ENCODE peak calls at places on chromosomes 11 and 22, in four cellular contexts. One of them, this sample, is unnamed.

GRCh38 chr11:74019104-74019738 is 10.3 kb upstream of the UCP3 start:
- DNase-seq in mammary epithelial cell: no peak
- DNase-seq in ovary: no peak
- DNase-seq in A549: no peak
- DNase-seq in this sample: no peak

GRCh38 chr11:34756591-34756990 is 135.7 kb downstream of the EHF start:
- DNase-seq in mammary epithelial cell: no peak
- DNase-seq in ovary: no peak
- DNase-seq in A549: no peak
- DNase-seq in this sample: no peak

GRCh38 chr11:2578006-2578933 is 121.5 kb downstream of the KCNQ1OT1 start:
- DNase-seq in mammary epithelial cell: no peak
- DNase-seq in A549: no peak
- DNase-seq in ovary: peak; percentile 15
- DNase-seq in this sample: no peak

GRCh38 chr11:614583-615452 is 932 bp downstream of the IRF7 start:
- DNase-seq in mammary epithelial cell: peak; percentile 24
- DNase-seq in ovary: peak; percentile 35
- DNase-seq in A549: no peak
- DNase-seq in this sample: no peak

GRCh38 chr11:102955624-102956023 is at the start of gene MMP13:
- DNase-seq in ovary: no peak
- DNase-seq in A549: no peak
- DNase-seq in mammary epithelial cell: peak; percentile 69
- DNase-seq in this sample: peak; percentile 31

GRCh38 chr22:29580200-29580810 is 608 bp downstream of the NIPSNAP1 start:
- DNase-seq in A549: no peak
- DNase-seq in ovary: no peak
- DNase-seq in mammary epithelial cell: no peak
- DNase-seq in this sample: no peak

GRCh38 chr11:114618139-114618538 is 22.6 kb upstream of the NXPE4 start:
- DNase-seq in A549: no peak
- DNase-seq in mammary epithelial cell: no peak
- DNase-seq in ovary: no peak
- DNase-seq in this sample: no peak

GRCh38 chr22:38243007-38243775 is 29.6 kb downstream of the TMEM184B start:
- DNase-seq in ovary: peak; percentile 70
- DNase-seq in A549: peak; percentile 57
- DNase-seq in mammary epithelial cell: peak; percentile 22
- DNase-seq in this sample: peak; percentile 48

GRCh38 chr22:25064894-25065560 is 112.5 kb downstream of the KIAA1671 start:
- DNase-seq in ovary: no peak
- DNase-seq in A549: no peak
- DNase-seq in mammary epithelial cell: peak; percentile 32
- DNase-seq in this sample: no peak
- H3K27ac ChIP-seq in ovary: no peak overlapping the region
- H3K27ac ChIP-seq in A549: no peak overlapping the region
- H3K27ac ChIP-seq in mammary epithelial cell: no peak overlapping the region
- H3K27ac ChIP-seq in this sample: no peak overlapping the region

DNA sequence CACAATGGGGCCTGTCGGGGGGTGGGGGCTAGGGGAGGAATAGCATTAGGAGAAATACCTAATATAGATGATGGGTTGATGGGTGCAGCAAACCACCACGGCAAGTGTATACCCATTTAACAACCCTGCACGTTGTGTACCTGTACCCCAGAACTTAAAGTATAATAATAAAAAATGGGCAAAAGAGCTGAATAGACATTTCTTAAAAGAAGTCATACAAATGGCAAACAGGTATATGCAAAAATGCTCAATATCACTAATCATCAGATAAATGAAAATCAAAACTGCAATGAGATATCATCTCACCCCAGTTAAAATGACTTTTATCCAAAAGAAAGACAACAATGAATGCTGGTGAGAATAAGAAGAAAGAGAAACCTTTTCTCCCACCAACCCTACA is 363.7 kb upstream of the MPPED2 start:
- DNase-seq in A549: no peak
- DNase-seq in mammary epithelial cell: no peak
- DNase-seq in ovary: no peak
- DNase-seq in this sample: no peak
- TF ChIP-seq CTCF in A549: no peak
- TF ChIP-seq CTCF in mammary epithelial cell: no peak
- TF ChIP-seq CTCF in ovary: no peak
- TF ChIP-seq CTCF in this sample: no peak

GRCh38 chr11:12756867-12757266 is 82.6 kb downstream of the TEAD1 start:
- DNase-seq in mammary epithelial cell: no peak
- DNase-seq in A549: no peak
- DNase-seq in ovary: no peak
- DNase-seq in this sample: no peak
- H3K4me1 ChIP-seq in mammary epithelial cell: peaks cover 43% of the 10 kb centered on the region
- H3K4me1 ChIP-seq in A549: peaks cover 66% of the 10 kb centered on the region
- H3K4me1 ChIP-seq in ovary: peaks cover 10% of the 10 kb centered on the region
- H3K4me1 ChIP-seq in this sample: peaks cover 39% of the 10 kb centered on the region

GRCh38 chr11:101444164-101444563 is 139.6 kb downstream of the TRPC6 start:
- DNase-seq in mammary epithelial cell: no peak
- DNase-seq in A549: no peak
- DNase-seq in ovary: no peak
- DNase-seq in this sample: no peak
- H3K27ac ChIP-seq in mammary epithelial cell: no peak overlapping the region
- H3K27ac ChIP-seq in A549: no peak overlapping the region
- H3K27ac ChIP-seq in ovary: no peak overlapping the region
- H3K27ac ChIP-seq in this sample: no peak overlapping the region

DNA sequence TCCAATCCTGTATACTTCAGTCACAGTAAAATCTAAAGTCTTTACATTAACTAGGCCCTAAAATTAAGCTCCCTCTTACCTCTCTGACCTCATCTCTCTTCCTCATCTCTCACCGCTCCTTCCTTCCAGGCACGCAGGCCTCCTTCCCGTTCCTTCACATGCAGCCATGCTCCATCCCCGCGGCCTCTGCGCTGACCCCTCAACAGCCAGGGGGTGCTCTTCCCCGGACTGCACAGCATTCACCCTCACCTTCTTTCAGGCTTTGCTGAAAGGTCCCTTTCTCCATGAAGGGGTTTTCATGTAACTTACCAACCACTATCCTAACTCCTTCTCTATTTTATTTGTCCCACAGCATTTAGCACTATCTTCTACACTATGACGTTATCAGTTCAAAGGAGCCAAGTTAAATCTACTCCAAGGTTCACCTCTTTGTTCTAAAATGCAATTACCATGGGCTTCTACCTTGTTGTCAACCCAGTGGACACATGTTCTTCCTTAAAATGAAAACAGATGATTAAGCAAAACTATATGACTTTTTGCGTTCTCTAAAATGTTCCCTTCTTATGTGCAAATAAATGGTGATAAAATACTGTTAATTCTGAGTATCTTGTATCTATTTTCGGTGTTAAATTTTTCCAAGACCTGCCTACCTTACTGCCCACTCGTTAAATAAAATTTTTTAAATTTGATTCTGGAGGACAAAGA is 57.8 kb upstream of the APOA1 start:
- DNase-seq in ovary: no peak
- DNase-seq in A549: peak; percentile 11
- DNase-seq in mammary epithelial cell: no peak
- DNase-seq in this sample: no peak
- TF ChIP-seq CTCF in ovary: no peak
- TF ChIP-seq CTCF in A549: no peak
- TF ChIP-seq CTCF in mammary epithelial cell: no peak
- TF ChIP-seq CTCF in this sample: peak; percentile 52

This sample was measured in foreskin keratinocyte.